ENCODE peak calls at places on chromosome 20, in four cellular contexts. I is neuronal stem cell, C is H1, U is mesenchymal stem cell. R is an unnamed sample.

GRCh38 chr20:4684837-4685413 is 36.8 kb upstream of the PRND start:
- DNase-seq in I (no peak), C (no peak), U (peak), R (no peak)

GRCh38 chr20:59400666-59401065 is 100.3 kb downstream of the EDN3 start:
- DNase-seq in I (no peak), C (no peak), U (no peak), R (no peak)

GRCh38 chr20:21703740-21704407 is 1.6 kb upstream of the PAX1 start:
- DNase-seq in I (no peak), C (no peak), U (no peak), R (no peak)

GRCh38 chr20:35317416-35317815 is 25.2 kb upstream of the FAM83C start:
- DNase-seq in I (no peak), C (no peak), U (no peak), R (no peak)

GRCh38 chr20:58554541-58554940 is 39.3 kb upstream of the APCDD1L start:
- DNase-seq in I (no peak), C (no peak), U (no peak), R (peak)

GRCh38 chr20:47066484-47067270 is 172.0 kb downstream of the EYA2 start:
- DNase-seq in I (no peak), C (no peak), U (peak), R (no peak)

GRCh38 chr20:4076671-4077070 is 61.3 kb upstream of the RNF24 start:
- DNase-seq in I (no peak), C (no peak), U (peak), R (no peak)

GRCh38 chr20:34365765-34366213 is 2.7 kb downstream of the ITCH start:
- DNase-seq in I (no peak), C (no peak), U (no peak), R (no peak)

GRCh38 chr20:35273449-35274171 is 4.3 kb downstream of the MMP24OS start:
- DNase-seq in I (no peak), C (no peak), U (no peak), R (peak)

GRCh38 chr20:3276400-3277015 is 37.5 kb upstream of the SLC4A11 start:
- DNase-seq in I (peak), C (no peak), U (peak), R (peak)

GRCh38 chr20:2729791-2730190 is 37.2 kb downstream of the EBF4 start:
- DNase-seq in I (no peak), C (no peak), U (no peak), R (no peak)

GRCh38 chr20:57326667-57327455 is 2.7 kb upstream of the SPO11 start:
- DNase-seq in I (no peak), C (peak), U (no peak), R (peak)

GRCh38 chr20:11901127-11901526 is 16.6 kb upstream of the BTBD3 start:
- DNase-seq in I (no peak), C (no peak), U (peak), R (no peak)

GRCh38 chr20:36658300-36658699 is 12.3 kb upstream of the SLA2 start:
- DNase-seq in I (no peak), C (no peak), U (no peak), R (no peak)

GRCh38 chr20:22466447-22467171 is 117.8 kb downstream of the FOXA2 start:
- DNase-seq in I (no peak), C (no peak), U (no peak), R (no peak)

GRCh38 chr20:35648836-35649235 is 15.9 kb downstream of the CPNE1 start:
- DNase-seq in I (no peak), C (no peak), U (no peak), R (no peak)

GRCh38 chr20:51966296-51966971 is 164.1 kb upstream of the SALL4 start:
- DNase-seq in I (peak), C (peak), U (peak), R (peak)

GRCh38 chr20:4038047-4038459 is 22.7 kb upstream of the RNF24 start:
- DNase-seq in I (no peak), C (peak), U (peak), R (peak)

GRCh38 chr20:9068232-9068781 is 580 bp upstream of the PLCB4 start:
- DNase-seq in I (peak), C (peak), U (peak), R (peak)

GRCh38 chr20:40651121-40651520 is 37.9 kb downstream of the MAFB start:
- DNase-seq in I (no peak), C (no peak), U (peak), R (no peak)

GRCh38 chr20:48697845-48698491 is 129.8 kb downstream of the PREX1 start:
- DNase-seq in I (no peak), C (no peak), U (peak), R (no peak)

GRCh38 chr20:6480328-6481030 is 287.0 kb upstream of the BMP2 start:
- DNase-seq in I (no peak), C (no peak), U (no peak), R (no peak)

GRCh38 chr20:8330785-8331699 is 199.0 kb downstream of the PLCB1 start:
- DNase-seq in I (no peak), C (no peak), U (no peak), R (no peak)

GRCh38 chr20:3819413-3820047 is 817 bp upstream of the AP5S1 start:
- DNase-seq in I (no peak), C (peak), U (no peak), R (no peak)

GRCh38 chr20:430091-430999 is 22.2 kb downstream of the RBCK1 start:
- DNase-seq in I (no peak), C (no peak), U (no peak), R (no peak)

GRCh38 chr20:33545763-33546162 is 55.9 kb downstream of the CBFA2T2 start:
- DNase-seq in I (no peak), C (no peak), U (no peak), R (no peak)

GRCh38 chr20:19602660-19603389 is 155.2 kb upstream of the RIN2 start:
- DNase-seq in I (no peak), C (no peak), U (no peak), R (no peak)

GRCh38 chr20:672975-673604 is 2.5 kb downstream of the SCRT2 start:
- DNase-seq in I (no peak), C (peak), U (no peak), R (no peak)

GRCh38 chr20:46128310-46129151 is 10.4 kb downstream of the CD40 start:
- DNase-seq in I (peak), C (peak), U (peak), R (peak)

GRCh38 chr20:8309638-8310037 is 177.6 kb downstream of the PLCB1 start:
- DNase-seq in I (peak), C (no peak), U (no peak), R (peak)

GRCh38 chr20:34084227-34084923 is 27.7 kb downstream of the EIF2S2 start:
- DNase-seq in I (no peak), C (no peak), U (no peak), R (no peak)

DNA sequence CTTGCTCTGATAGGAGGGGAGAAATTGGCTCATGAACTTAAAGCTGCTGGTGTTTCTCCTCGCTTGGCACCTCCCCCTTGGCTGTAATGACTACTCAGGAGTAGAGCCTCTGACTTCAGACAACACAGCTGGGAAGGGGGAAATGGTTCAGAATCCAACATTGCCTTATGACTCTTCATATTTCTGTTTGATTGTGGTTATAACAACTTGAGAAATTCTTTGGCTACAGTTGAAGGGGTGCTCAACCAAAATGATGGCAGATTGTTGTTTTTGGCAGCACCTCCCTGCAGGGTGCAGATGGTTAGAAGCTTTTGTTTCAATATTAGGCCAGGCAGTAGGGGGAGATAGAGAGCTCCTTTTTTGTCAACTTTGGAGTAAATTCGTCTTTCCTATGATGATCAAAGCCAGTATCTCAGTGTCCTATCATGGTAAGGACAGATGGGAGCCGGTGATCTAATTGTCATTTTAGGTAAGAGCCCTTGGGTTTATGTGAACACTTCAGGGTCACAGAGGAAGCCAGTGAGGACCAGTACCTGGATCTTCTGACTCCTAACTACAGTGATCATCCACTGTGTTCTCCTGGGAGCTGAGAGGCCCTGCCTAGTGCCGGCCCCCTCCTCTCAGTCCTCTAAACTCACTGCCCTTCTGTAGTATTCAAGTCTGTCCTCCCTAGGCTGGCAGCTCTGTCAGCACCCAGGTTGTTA is 39.9 kb downstream of the RPRD1B start:
- DNase-seq in I (peak), C (peak), U (peak), R (peak)
- H2BK15ac ChIP-seq in I (no peak), C (no peak), U (no peak), R (no peak)

DNA sequence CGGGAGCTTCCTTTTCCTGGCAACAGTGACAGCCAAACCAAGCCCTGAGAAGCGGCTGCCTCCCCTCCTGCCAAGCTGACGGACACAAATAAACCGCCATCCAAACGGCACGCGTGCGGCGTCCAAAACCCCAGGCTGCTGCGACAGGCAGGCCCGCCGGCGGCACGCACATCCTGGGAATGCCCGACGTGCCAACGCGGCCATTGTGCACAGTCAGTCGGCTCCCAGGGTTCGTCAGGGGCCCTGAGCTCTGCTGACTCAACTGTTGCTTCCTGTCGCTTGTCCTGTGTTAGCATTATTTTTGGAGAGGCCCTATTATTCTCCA is 6.8 kb downstream of the JAG1 start:
- DNase-seq in I (no peak), C (no peak), U (no peak), R (no peak)
- H2BK12ac ChIP-seq in I (no peak), C (no peak), U (no peak), R (no peak)

GRCh38 chr20:44186201-44186600 is 787 bp downstream of the JPH2 start:
- DNase-seq in I (no peak), C (no peak), U (no peak), R (no peak)
- H3K18ac ChIP-seq in I (peak), C (no peak), U (peak), R (no peak)

DNA sequence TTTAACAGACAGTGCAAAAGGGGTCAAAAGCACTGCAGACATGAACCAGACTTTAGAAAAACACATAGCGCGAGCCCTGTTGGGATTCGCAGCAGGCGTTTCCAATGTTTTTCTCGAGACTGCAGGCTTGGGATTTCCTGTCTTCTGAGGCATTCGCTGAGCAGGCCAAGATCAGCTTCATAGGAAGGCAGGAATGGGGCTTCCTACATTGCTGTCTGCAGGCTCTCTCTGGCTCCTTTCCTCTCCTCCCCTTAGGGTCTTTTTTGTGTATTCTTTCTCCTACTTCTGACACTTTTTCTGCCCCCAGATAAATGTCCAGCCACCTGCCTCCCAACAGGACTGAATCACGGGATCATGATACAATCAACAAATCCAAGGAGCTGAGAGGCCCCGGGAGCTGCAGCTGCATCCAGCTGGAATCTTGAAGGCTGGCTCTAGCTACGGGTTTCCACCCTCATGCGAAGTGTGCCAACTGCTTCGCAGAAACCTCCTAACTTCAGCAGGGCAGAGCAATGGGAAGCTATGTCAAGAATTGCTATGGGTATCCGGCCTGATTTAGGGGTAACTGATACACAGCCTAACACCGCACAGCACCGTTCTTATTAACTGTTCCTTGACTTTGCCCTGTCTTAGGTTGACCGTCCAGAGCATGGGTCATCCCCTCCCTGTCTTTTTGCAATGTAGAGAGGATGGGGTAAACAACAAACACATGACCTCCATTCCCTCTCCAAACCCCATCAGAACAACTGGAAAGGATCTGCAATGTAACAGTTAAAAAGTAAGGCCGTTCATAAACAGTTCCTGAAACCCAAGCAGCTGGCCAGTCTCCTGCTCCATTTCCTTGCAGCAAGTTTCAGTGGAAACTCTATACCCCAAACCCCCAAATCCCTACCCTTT is 31.6 kb downstream of the SNX5 start:
- DNase-seq in I (no peak), C (no peak), U (peak), R (no peak)
- H2BK15ac ChIP-seq in I (no peak), C (no peak), U (no peak), R (no peak)

DNA sequence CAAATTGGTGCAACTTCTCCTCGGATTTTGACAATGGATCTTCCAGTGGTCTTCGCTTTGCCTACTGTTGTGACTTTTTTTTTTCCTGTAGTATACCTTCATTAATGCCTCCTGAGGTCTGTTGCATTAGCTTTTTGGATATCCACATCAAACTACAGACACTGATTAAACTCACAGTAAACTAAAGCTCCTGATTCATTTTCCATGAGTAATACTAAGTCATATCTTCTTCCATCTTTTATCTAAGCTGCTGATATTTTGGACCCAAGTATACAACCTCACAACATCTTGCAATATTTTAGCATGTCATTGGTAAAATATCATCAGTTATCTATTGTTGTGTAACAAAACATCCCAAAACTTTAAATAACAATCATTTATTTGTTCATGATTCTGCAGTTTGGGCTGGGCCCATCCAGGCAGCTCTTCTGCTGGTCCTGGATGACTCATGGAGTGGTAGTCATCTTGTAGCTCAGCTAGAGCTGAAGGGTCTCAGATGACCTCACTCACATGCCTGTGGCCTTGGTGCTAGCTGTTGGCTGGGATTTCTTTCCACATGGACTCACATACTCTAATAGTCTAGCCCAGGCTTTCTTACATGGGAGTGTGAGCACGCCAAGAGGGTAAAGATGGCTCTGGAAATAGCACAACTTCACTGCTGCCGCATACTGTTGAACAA is 78.3 kb upstream of the SRSF6 start:
- DNase-seq in I (no peak), C (no peak), U (no peak), R (no peak)
- H2BK12ac ChIP-seq in I (no peak), C (no peak), U (no peak), R (no peak)

GRCh38 chr20:24470031-24470781 is 777 bp downstream of the SYNDIG1 start:
- DNase-seq in I (peak), C (peak), U (no peak), R (peak)

GRCh38 chr20:24472426-24472825 is 3.0 kb downstream of the SYNDIG1 start:
- DNase-seq in I (no peak), C (no peak), U (no peak), R (no peak)

GRCh38 chr20:24469116-24470030 is at the start of gene SYNDIG1:
- DNase-seq in I (peak), C (peak), U (no peak), R (peak)

GRCh38 chr20:24468401-24469115 is 871 bp upstream of the SYNDIG1 start:
- DNase-seq in I (no peak), C (no peak), U (no peak), R (no peak)

DNA sequence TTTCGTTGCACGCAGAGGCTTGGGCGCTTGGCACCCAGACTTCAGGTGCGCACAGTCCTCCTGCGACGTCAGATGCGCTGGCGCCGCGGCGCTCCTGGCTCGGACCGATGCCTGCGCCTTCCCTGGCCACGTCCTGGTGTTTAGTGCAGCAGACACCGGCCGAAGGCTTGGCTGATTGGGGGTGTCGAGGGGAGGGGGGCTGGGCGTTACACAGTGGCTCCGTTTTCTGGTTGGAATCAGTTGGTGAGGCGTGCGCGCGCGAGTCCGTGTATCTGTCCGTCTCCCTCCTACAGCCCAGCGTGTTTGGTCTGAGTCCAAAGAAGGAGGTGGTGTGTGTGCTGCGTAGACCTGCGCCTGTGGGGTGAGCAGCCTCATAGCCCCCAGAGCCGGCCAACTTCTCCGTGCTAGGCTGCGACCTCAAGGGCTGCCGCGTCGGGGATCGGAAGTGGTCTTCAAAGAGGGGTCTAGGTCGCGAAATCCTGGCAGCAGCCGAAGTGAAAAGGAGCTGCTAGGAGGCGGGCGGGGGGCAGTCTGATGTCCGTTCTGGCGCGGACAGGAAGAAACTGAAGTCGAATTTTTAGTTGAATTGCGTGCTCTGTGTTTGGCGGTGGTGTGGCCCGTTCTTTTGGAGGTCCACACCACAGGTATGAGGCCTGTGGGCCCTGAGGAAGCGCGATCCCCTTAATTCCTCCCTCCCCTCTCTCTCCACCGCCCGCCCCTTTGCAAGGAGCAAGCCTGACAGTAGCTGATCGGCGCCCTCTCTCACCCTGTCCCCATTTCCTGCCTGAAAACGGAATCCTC is 1.6 kb downstream of the SYNDIG1 start:
- DNase-seq in I (peak), C (peak), U (no peak), R (peak)
- H3K18ac ChIP-seq in I (peak), C (peak), U (no peak), R (no peak)

GRCh38 chr20:44185574-44185973 is 1.4 kb downstream of the JPH2 start:
- DNase-seq in I (no peak), C (no peak), U (no peak), R (no peak)
- H2BK15ac ChIP-seq in I (no peak), C (no peak), U (no peak), R (no peak)

DNA sequence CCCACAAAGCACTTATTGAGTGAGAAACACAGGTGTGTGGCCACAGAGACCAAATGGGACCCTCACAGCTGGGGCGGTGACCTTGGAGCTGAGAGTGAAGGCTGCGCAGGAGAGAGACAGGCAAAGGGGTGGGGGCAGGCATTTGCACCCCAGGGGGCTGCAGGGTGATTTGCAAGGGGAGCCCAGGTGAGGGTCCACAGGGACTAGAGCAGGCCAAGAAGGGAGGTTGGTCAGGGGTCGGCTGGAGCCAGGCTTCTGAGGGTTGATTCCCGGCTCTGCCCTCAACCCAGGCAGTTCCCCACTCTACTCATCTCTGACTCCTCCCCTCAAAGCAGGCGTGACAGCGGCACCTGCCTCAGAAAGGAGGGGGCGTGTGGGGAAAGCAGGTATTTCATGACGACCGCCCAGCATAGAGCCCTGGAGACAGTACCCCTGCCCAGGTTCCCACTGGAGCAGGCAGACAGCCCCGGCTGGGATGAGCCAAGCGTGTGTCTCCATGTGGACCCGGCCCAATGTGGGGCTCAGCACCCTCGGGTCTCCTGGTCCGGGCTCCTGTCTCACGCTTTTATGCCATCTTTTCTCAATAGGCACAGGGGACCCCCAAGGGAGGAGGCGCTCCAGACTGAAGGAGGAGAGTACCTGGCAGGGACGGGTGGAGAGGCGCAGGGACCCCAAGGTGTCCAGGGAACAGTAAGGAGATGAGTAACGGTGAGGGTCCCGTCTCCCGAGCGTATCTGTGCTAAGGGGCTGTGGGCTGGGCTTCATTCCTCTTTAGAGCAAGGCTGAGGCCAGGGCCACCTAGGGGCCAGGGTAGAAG is 3.1 kb upstream of the MRGBP start:
- DNase-seq in I (no peak), C (no peak), U (no peak), R (peak)
- H2BK12ac ChIP-seq in I (no peak), C (peak), U (peak), R (no peak)

R was measured in H9.